ENCODE peak calls at places on chromosome 19, in ten cellular contexts. One of them, this sample, is unnamed.

GRCh38 chr19:51654783-51655182 is 8.2 kb upstream of the SIGLEC14 start:
- DNase-seq in iPS DF 6.9: no peak
- DNase-seq in posterior vena cava: no peak
- DNase-seq in cardiac fibroblast: no peak
- DNase-seq in ELF-1: no peak
- DNase-seq in Calu3: no peak
- DNase-seq in fibroblast of lung: no peak
- DNase-seq in memory B cell: no peak
- DNase-seq in stimulated activated CD4-positive, alpha-beta T cell treated with anti-CD3 and anti-CD28 coated beads, TNF-alpha, amount 100 ng/mL, for 48 hours: no peak
- DNase-seq in astrocyte of the cerebellum: no peak
- DNase-seq in this sample: no peak

GRCh38 chr19:10701955-10702307 is 692 bp downstream of the QTRT1 start:
- DNase-seq in posterior vena cava: no peak
- DNase-seq in Calu3: no peak
- DNase-seq in stimulated activated CD4-positive, alpha-beta T cell treated with anti-CD3 and anti-CD28 coated beads, TNF-alpha, amount 100 ng/mL, for 48 hours: no peak
- DNase-seq in cardiac fibroblast: no peak
- DNase-seq in memory B cell: no peak
- DNase-seq in fibroblast of lung: no peak
- DNase-seq in astrocyte of the cerebellum: no peak
- DNase-seq in iPS DF 6.9: no peak
- DNase-seq in ELF-1: peak; percentile 72
- DNase-seq in this sample: no peak

GRCh38 chr19:5918463-5919079 is 4.5 kb downstream of the CAPS start:
- DNase-seq in iPS DF 6.9: no peak
- DNase-seq in memory B cell: no peak
- DNase-seq in Calu3: no peak
- DNase-seq in stimulated activated CD4-positive, alpha-beta T cell treated with anti-CD3 and anti-CD28 coated beads, TNF-alpha, amount 100 ng/mL, for 48 hours: no peak
- DNase-seq in astrocyte of the cerebellum: no peak
- DNase-seq in posterior vena cava: no peak
- DNase-seq in ELF-1: no peak
- DNase-seq in fibroblast of lung: no peak
- DNase-seq in cardiac fibroblast: no peak
- DNase-seq in this sample: no peak

GRCh38 chr19:10237702-10238101 is 6.6 kb upstream of the S1PR2 start:
- DNase-seq in Calu3: no peak
- DNase-seq in astrocyte of the cerebellum: no peak
- DNase-seq in fibroblast of lung: no peak
- DNase-seq in memory B cell: no peak
- DNase-seq in stimulated activated CD4-positive, alpha-beta T cell treated with anti-CD3 and anti-CD28 coated beads, TNF-alpha, amount 100 ng/mL, for 48 hours: no peak
- DNase-seq in ELF-1: no peak
- DNase-seq in iPS DF 6.9: no peak
- DNase-seq in cardiac fibroblast: no peak
- DNase-seq in posterior vena cava: no peak
- DNase-seq in this sample: no peak

GRCh38 chr19:27746691-27747380 is 1466.1 kb downstream of the UQCRFS1 start:
- DNase-seq in cardiac fibroblast: peak; percentile 25
- DNase-seq in memory B cell: no peak
- DNase-seq in fibroblast of lung: peak; percentile 38
- DNase-seq in posterior vena cava: peak; percentile 78
- DNase-seq in iPS DF 6.9: peak; percentile 16
- DNase-seq in Calu3: peak; percentile 24
- DNase-seq in stimulated activated CD4-positive, alpha-beta T cell treated with anti-CD3 and anti-CD28 coated beads, TNF-alpha, amount 100 ng/mL, for 48 hours: no peak
- DNase-seq in astrocyte of the cerebellum: no peak
- DNase-seq in ELF-1: peak; percentile 79
- DNase-seq in this sample: peak; percentile 13

GRCh38 chr19:281992-282391 is 9.2 kb downstream of the PLPP2 start:
- DNase-seq in Calu3: no peak
- DNase-seq in stimulated activated CD4-positive, alpha-beta T cell treated with anti-CD3 and anti-CD28 coated beads, TNF-alpha, amount 100 ng/mL, for 48 hours: no peak
- DNase-seq in iPS DF 6.9: no peak
- DNase-seq in astrocyte of the cerebellum: no peak
- DNase-seq in fibroblast of lung: no peak
- DNase-seq in ELF-1: no peak
- DNase-seq in cardiac fibroblast: no peak
- DNase-seq in posterior vena cava: peak; percentile 54
- DNase-seq in memory B cell: no peak
- DNase-seq in this sample: no peak

GRCh38 chr19:45153339-45154063 is 7.3 kb downstream of the NKPD1 start:
- DNase-seq in cardiac fibroblast: peak; percentile 61
- DNase-seq in stimulated activated CD4-positive, alpha-beta T cell treated with anti-CD3 and anti-CD28 coated beads, TNF-alpha, amount 100 ng/mL, for 48 hours: no peak
- DNase-seq in posterior vena cava: no peak
- DNase-seq in iPS DF 6.9: no peak
- DNase-seq in memory B cell: peak; percentile 32
- DNase-seq in fibroblast of lung: peak; percentile 51
- DNase-seq in astrocyte of the cerebellum: no peak
- DNase-seq in Calu3: no peak
- DNase-seq in ELF-1: peak; percentile 79
- DNase-seq in this sample: peak; percentile 33

GRCh38 chr19:51884713-51885112 is 3.0 kb downstream of the ZNF577 start:
- DNase-seq in stimulated activated CD4-positive, alpha-beta T cell treated with anti-CD3 and anti-CD28 coated beads, TNF-alpha, amount 100 ng/mL, for 48 hours: no peak
- DNase-seq in Calu3: no peak
- DNase-seq in iPS DF 6.9: no peak
- DNase-seq in cardiac fibroblast: no peak
- DNase-seq in ELF-1: no peak
- DNase-seq in fibroblast of lung: no peak
- DNase-seq in posterior vena cava: no peak
- DNase-seq in memory B cell: no peak
- DNase-seq in astrocyte of the cerebellum: no peak
- DNase-seq in this sample: no peak

GRCh38 chr19:41616785-41617621 is 9.9 kb downstream of the CEACAM4 start:
- DNase-seq in memory B cell: no peak
- DNase-seq in cardiac fibroblast: peak; percentile 10
- DNase-seq in stimulated activated CD4-positive, alpha-beta T cell treated with anti-CD3 and anti-CD28 coated beads, TNF-alpha, amount 100 ng/mL, for 48 hours: no peak
- DNase-seq in ELF-1: peak; percentile 4
- DNase-seq in fibroblast of lung: peak; percentile 4
- DNase-seq in astrocyte of the cerebellum: no peak
- DNase-seq in posterior vena cava: no peak
- DNase-seq in Calu3: peak; percentile 47
- DNase-seq in iPS DF 6.9: no peak
- DNase-seq in this sample: peak; percentile 35

GRCh38 chr19:55633866-55634265 is 6.9 kb upstream of the ZNF580 start:
- DNase-seq in posterior vena cava: no peak
- DNase-seq in stimulated activated CD4-positive, alpha-beta T cell treated with anti-CD3 and anti-CD28 coated beads, TNF-alpha, amount 100 ng/mL, for 48 hours: no peak
- DNase-seq in cardiac fibroblast: no peak
- DNase-seq in astrocyte of the cerebellum: no peak
- DNase-seq in iPS DF 6.9: no peak
- DNase-seq in fibroblast of lung: no peak
- DNase-seq in ELF-1: no peak
- DNase-seq in Calu3: no peak
- DNase-seq in memory B cell: no peak
- DNase-seq in this sample: no peak

GRCh38 chr19:6161271-6161850 is 25.9 kb downstream of the ACSBG2 start:
- DNase-seq in stimulated activated CD4-positive, alpha-beta T cell treated with anti-CD3 and anti-CD28 coated beads, TNF-alpha, amount 100 ng/mL, for 48 hours: peak; percentile 29
- DNase-seq in Calu3: peak; percentile 1
- DNase-seq in memory B cell: peak; percentile 21
- DNase-seq in iPS DF 6.9: no peak
- DNase-seq in posterior vena cava: no peak
- DNase-seq in cardiac fibroblast: no peak
- DNase-seq in ELF-1: peak; percentile 98
- DNase-seq in fibroblast of lung: no peak
- DNase-seq in astrocyte of the cerebellum: no peak
- DNase-seq in this sample: no peak

GRCh38 chr19:51020988-51021651 is 1.6 kb upstream of the KLK10 start:
- DNase-seq in astrocyte of the cerebellum: peak; percentile 12
- DNase-seq in stimulated activated CD4-positive, alpha-beta T cell treated with anti-CD3 and anti-CD28 coated beads, TNF-alpha, amount 100 ng/mL, for 48 hours: no peak
- DNase-seq in Calu3: peak; percentile 61
- DNase-seq in iPS DF 6.9: no peak
- DNase-seq in fibroblast of lung: peak; percentile 32
- DNase-seq in ELF-1: peak; percentile 40
- DNase-seq in cardiac fibroblast: peak; percentile 74
- DNase-seq in memory B cell: no peak
- DNase-seq in posterior vena cava: no peak
- DNase-seq in this sample: peak; percentile 69

GRCh38 chr19:4061683-4062575 is 4.8 kb downstream of the ZBTB7A start:
- DNase-seq in iPS DF 6.9: no peak
- DNase-seq in cardiac fibroblast: no peak
- DNase-seq in astrocyte of the cerebellum: no peak
- DNase-seq in fibroblast of lung: no peak
- DNase-seq in Calu3: peak; percentile 81
- DNase-seq in posterior vena cava: no peak
- DNase-seq in stimulated activated CD4-positive, alpha-beta T cell treated with anti-CD3 and anti-CD28 coated beads, TNF-alpha, amount 100 ng/mL, for 48 hours: no peak
- DNase-seq in ELF-1: peak; percentile 87
- DNase-seq in memory B cell: no peak
- DNase-seq in this sample: no peak